ENCODE peak calls at places on chromosomes 1 and 21, in seven cellular contexts. One of them, this sample, is unnamed.
A peak's percentile ranks its signal among the peaks of the same experiment; 100 is the strongest.

GRCh38 chr1:95197616-95198252 is 36.3 kb upstream of the RWDD3 start:
- DNase-seq in left ventricle myocardium superior: no peak
- DNase-seq in GM12865: no peak
- DNase-seq in NCI-H146: no peak
- DNase-seq in T-helper 2 cell: no peak
- DNase-seq in fibroblast of mammary gland: peak; percentile 47
- DNase-seq in stimulated activated CD8-positive, alpha-beta memory T cell treated with anti-CD3 and anti-CD28 coated beads, Interleukin-15, amount 100 ng/mL, for 24 hours: no peak
- DNase-seq in this sample: no peak

GRCh38 chr1:2091611-2092604 is 41.7 kb downstream of the PRKCZ start:
- DNase-seq in left ventricle myocardium superior: peak; percentile 69
- DNase-seq in GM12865: no peak
- DNase-seq in NCI-H146: no peak
- DNase-seq in T-helper 2 cell: peak; percentile 12
- DNase-seq in fibroblast of mammary gland: peak; percentile 10
- DNase-seq in stimulated activated CD8-positive, alpha-beta memory T cell treated with anti-CD3 and anti-CD28 coated beads, Interleukin-15, amount 100 ng/mL, for 24 hours: peak; percentile 13
- DNase-seq in this sample: no peak

GRCh38 chr1:232186936-232187335 is 443.0 kb downstream of the SIPA1L2 start:
- DNase-seq in left ventricle myocardium superior: no peak
- DNase-seq in GM12865: no peak
- DNase-seq in NCI-H146: no peak
- DNase-seq in T-helper 2 cell: no peak
- DNase-seq in fibroblast of mammary gland: no peak
- DNase-seq in stimulated activated CD8-positive, alpha-beta memory T cell treated with anti-CD3 and anti-CD28 coated beads, Interleukin-15, amount 100 ng/mL, for 24 hours: no peak
- DNase-seq in this sample: no peak

GRCh38 chr1:182293119-182293589 is 98.4 kb downstream of the GLUL start:
- DNase-seq in left ventricle myocardium superior: no peak
- DNase-seq in GM12865: no peak
- DNase-seq in NCI-H146: no peak
- DNase-seq in T-helper 2 cell: no peak
- DNase-seq in fibroblast of mammary gland: peak; percentile 47
- DNase-seq in stimulated activated CD8-positive, alpha-beta memory T cell treated with anti-CD3 and anti-CD28 coated beads, Interleukin-15, amount 100 ng/mL, for 24 hours: no peak
- DNase-seq in this sample: no peak

GRCh38 chr1:205298191-205298994 is 23.2 kb downstream of the NUAK2 start:
- DNase-seq in left ventricle myocardium superior: no peak
- DNase-seq in GM12865: no peak
- DNase-seq in NCI-H146: no peak
- DNase-seq in T-helper 2 cell: no peak
- DNase-seq in fibroblast of mammary gland: peak; percentile 95
- DNase-seq in stimulated activated CD8-positive, alpha-beta memory T cell treated with anti-CD3 and anti-CD28 coated beads, Interleukin-15, amount 100 ng/mL, for 24 hours: no peak
- DNase-seq in this sample: peak; percentile 62

GRCh38 chr1:15849775-15850449 is 2.4 kb downstream of the SPEN start:
- DNase-seq in left ventricle myocardium superior: no peak
- DNase-seq in GM12865: peak; percentile 57
- DNase-seq in NCI-H146: peak; percentile 63
- DNase-seq in T-helper 2 cell: peak; percentile 12
- DNase-seq in fibroblast of mammary gland: peak; percentile 61
- DNase-seq in stimulated activated CD8-positive, alpha-beta memory T cell treated with anti-CD3 and anti-CD28 coated beads, Interleukin-15, amount 100 ng/mL, for 24 hours: no peak
- DNase-seq in this sample: peak; percentile 46

GRCh38 chr21:15365751-15366392 is 301.1 kb upstream of the NRIP1 start:
- DNase-seq in left ventricle myocardium superior: no peak
- DNase-seq in GM12865: no peak
- DNase-seq in NCI-H146: no peak
- DNase-seq in T-helper 2 cell: no peak
- DNase-seq in fibroblast of mammary gland: peak; percentile 51
- DNase-seq in stimulated activated CD8-positive, alpha-beta memory T cell treated with anti-CD3 and anti-CD28 coated beads, Interleukin-15, amount 100 ng/mL, for 24 hours: no peak
- DNase-seq in this sample: no peak

GRCh38 chr1:10962483-10962882 is 50.0 kb upstream of the TARDBP start:
- DNase-seq in left ventricle myocardium superior: peak; percentile 53
- DNase-seq in GM12865: no peak
- DNase-seq in NCI-H146: peak; percentile 93
- DNase-seq in T-helper 2 cell: no peak
- DNase-seq in fibroblast of mammary gland: no peak
- DNase-seq in stimulated activated CD8-positive, alpha-beta memory T cell treated with anti-CD3 and anti-CD28 coated beads, Interleukin-15, amount 100 ng/mL, for 24 hours: no peak
- DNase-seq in this sample: no peak

GRCh38 chr1:208081972-208082371 is 162.2 kb downstream of the PLXNA2 start:
- DNase-seq in left ventricle myocardium superior: no peak
- DNase-seq in GM12865: no peak
- DNase-seq in NCI-H146: no peak
- DNase-seq in T-helper 2 cell: no peak
- DNase-seq in fibroblast of mammary gland: peak; percentile 10
- DNase-seq in stimulated activated CD8-positive, alpha-beta memory T cell treated with anti-CD3 and anti-CD28 coated beads, Interleukin-15, amount 100 ng/mL, for 24 hours: no peak
- DNase-seq in this sample: no peak

GRCh38 chr1:172909606-172910326 is 141.0 kb downstream of the TNFSF18 start:
- DNase-seq in left ventricle myocardium superior: no peak
- DNase-seq in GM12865: no peak
- DNase-seq in NCI-H146: no peak
- DNase-seq in T-helper 2 cell: no peak
- DNase-seq in fibroblast of mammary gland: peak; percentile 97
- DNase-seq in stimulated activated CD8-positive, alpha-beta memory T cell treated with anti-CD3 and anti-CD28 coated beads, Interleukin-15, amount 100 ng/mL, for 24 hours: no peak
- DNase-seq in this sample: no peak

GRCh38 chr21:35408401-35408800 is 359.3 kb upstream of the RUNX1 start:
- DNase-seq in left ventricle myocardium superior: no peak
- DNase-seq in GM12865: no peak
- DNase-seq in NCI-H146: no peak
- DNase-seq in T-helper 2 cell: no peak
- DNase-seq in fibroblast of mammary gland: peak; percentile 67
- DNase-seq in stimulated activated CD8-positive, alpha-beta memory T cell treated with anti-CD3 and anti-CD28 coated beads, Interleukin-15, amount 100 ng/mL, for 24 hours: no peak
- DNase-seq in this sample: no peak

GRCh38 chr1:151638074-151638775 is 26.4 kb downstream of the SNX27 start:
- DNase-seq in left ventricle myocardium superior: no peak
- DNase-seq in GM12865: no peak
- DNase-seq in NCI-H146: no peak
- DNase-seq in T-helper 2 cell: no peak
- DNase-seq in fibroblast of mammary gland: no peak
- DNase-seq in stimulated activated CD8-positive, alpha-beta memory T cell treated with anti-CD3 and anti-CD28 coated beads, Interleukin-15, amount 100 ng/mL, for 24 hours: no peak
- DNase-seq in this sample: no peak